ENCODE peak calls at places on chromosome 4, in four cellular contexts. H is CD8-positive, alpha-beta T cell; T is cardiac fibroblast; X is epithelial cell of esophagus. D is an unnamed sample.
A peak's percentile ranks its signal among the peaks of the same experiment; 100 is the strongest.

GRCh38 chr4:125369098-125369497 is 54.3 kb downstream of the FAT4 start:
- DNase-seq in H (no peak), T (no peak), X (peak; percentile 5), D (no peak)

GRCh38 chr4:26330946-26331345 is 10.1 kb downstream of the RBPJ start:
- DNase-seq in H (no peak), T (no peak), X (no peak), D (no peak)

GRCh38 chr4:26937567-26937966 is 76.9 kb downstream of the STIM2 start:
- DNase-seq in H (no peak), T (no peak), X (no peak), D (no peak)

GRCh38 chr4:161256716-161257115 is 907.1 kb downstream of the FSTL5 start:
- DNase-seq in H (no peak), T (no peak), X (peak; percentile 14), D (no peak)

GRCh38 chr4:37549003-37549402 is 137.2 kb downstream of the RELL1 start:
- DNase-seq in H (no peak), T (peak; percentile 95), X (peak; percentile 74), D (no peak)

GRCh38 chr4:1664141-1664540 is 20.0 kb downstream of the FAM53A start:
- DNase-seq in H (no peak), T (no peak), X (no peak), D (no peak)

GRCh38 chr4:122539861-122540465 is 80.9 kb downstream of the IL21 start:
- DNase-seq in H (no peak), T (no peak), X (peak; percentile 52), D (no peak)

GRCh38 chr4:82718067-82718935 is 80.3 kb downstream of the SCD5 start:
- DNase-seq in H (no peak), T (peak; percentile 41), X (no peak), D (peak; percentile 81)

GRCh38 chr4:153170407-153170806 is 33.8 kb upstream of the TRIM2 start:
- DNase-seq in H (no peak), T (no peak), X (no peak), D (no peak)

GRCh38 chr4:185265942-185266341 is 56.5 kb downstream of the SNX25 start:
- DNase-seq in H (no peak), T (peak; percentile 50), X (peak; percentile 17), D (no peak)

GRCh38 chr4:151659631-151660030 is 101.2 kb downstream of the GATB start:
- DNase-seq in H (no peak), T (no peak), X (no peak), D (no peak)

GRCh38 chr4:8035371-8035780 is 95.7 kb upstream of the AFAP1 start:
- DNase-seq in H (no peak), T (peak; percentile 41), X (peak; percentile 39), D (no peak)

GRCh38 chr4:54659213-54660144 is 1.7 kb downstream of the KIT start:
- DNase-seq in H (no peak), T (peak; percentile 36), X (peak; percentile 19), D (no peak)

GRCh38 chr4:11428161-11428700 is 463 bp downstream of the HS3ST1 start:
- DNase-seq in H (no peak), T (no peak), X (peak; percentile 61), D (no peak)

GRCh38 chr4:6184169-6184568 is 16.2 kb downstream of the JAKMIP1 start:
- DNase-seq in H (no peak), T (no peak), X (no peak), D (no peak)

GRCh38 chr4:120924931-120925330 is 2.4 kb upstream of the PRDM5 start:
- DNase-seq in H (no peak), T (no peak), X (no peak), D (no peak)

GRCh38 chr4:20954541-20954940 is 254.3 kb downstream of the PACRGL start:
- DNase-seq in H (no peak), T (no peak), X (peak; percentile 2), D (no peak)

GRCh38 chr4:122632396-122633143 is 11.7 kb upstream of the IL21 start:
- DNase-seq in H (no peak), T (no peak), X (no peak), D (no peak)

GRCh38 chr4:97938141-97938540 is 205.1 kb downstream of the STPG2 start:
- DNase-seq in H (no peak), T (no peak), X (no peak), D (no peak)

GRCh38 chr4:2226261-2226660 is 15.7 kb downstream of the HAUS3 start:
- DNase-seq in H (no peak), T (no peak), X (no peak), D (no peak)

GRCh38 chr4:15303052-15303641 is 124.7 kb upstream of the C1QTNF7 start:
- DNase-seq in H (no peak), T (peak; percentile 84), X (peak; percentile 83), D (no peak)

GRCh38 chr4:68348577-68348976 is 1.3 kb downstream of the YTHDC1 start:
- DNase-seq in H (no peak), T (no peak), X (no peak), D (no peak)

GRCh38 chr4:67911128-67911527 is 27.3 kb upstream of the TMPRSS11D start:
- DNase-seq in H (no peak), T (no peak), X (no peak), D (no peak)

GRCh38 chr4:107824367-107825071 is at the start of gene SGMS2:
- DNase-seq in H (no peak), T (peak; percentile 91), X (peak; percentile 99), D (peak; percentile 94)
- H3K4me3 ChIP-seq in H (no peak within 1 kb of the TSS), T (peak within 1 kb of the TSS; percentile 87), X (peak within 1 kb of the TSS; percentile 92), D (peak within 1 kb of the TSS; percentile 84)

GRCh38 chr4:87851955-87852354 is 19.2 kb downstream of the MEPE start:
- DNase-seq in H (no peak), T (no peak), X (no peak), D (no peak)

GRCh38 chr4:87849612-87850011 is 16.8 kb downstream of the MEPE start:
- DNase-seq in H (no peak), T (peak; percentile 40), X (no peak), D (no peak)

GRCh38 chr4:87844476-87844875 is 11.7 kb downstream of the MEPE start:
- DNase-seq in H (no peak), T (peak; percentile 76), X (peak; percentile 15), D (no peak)

GRCh38 chr4:87851332-87851731 is 18.6 kb downstream of the MEPE start:
- DNase-seq in H (no peak), T (no peak), X (no peak), D (no peak)

DNA sequence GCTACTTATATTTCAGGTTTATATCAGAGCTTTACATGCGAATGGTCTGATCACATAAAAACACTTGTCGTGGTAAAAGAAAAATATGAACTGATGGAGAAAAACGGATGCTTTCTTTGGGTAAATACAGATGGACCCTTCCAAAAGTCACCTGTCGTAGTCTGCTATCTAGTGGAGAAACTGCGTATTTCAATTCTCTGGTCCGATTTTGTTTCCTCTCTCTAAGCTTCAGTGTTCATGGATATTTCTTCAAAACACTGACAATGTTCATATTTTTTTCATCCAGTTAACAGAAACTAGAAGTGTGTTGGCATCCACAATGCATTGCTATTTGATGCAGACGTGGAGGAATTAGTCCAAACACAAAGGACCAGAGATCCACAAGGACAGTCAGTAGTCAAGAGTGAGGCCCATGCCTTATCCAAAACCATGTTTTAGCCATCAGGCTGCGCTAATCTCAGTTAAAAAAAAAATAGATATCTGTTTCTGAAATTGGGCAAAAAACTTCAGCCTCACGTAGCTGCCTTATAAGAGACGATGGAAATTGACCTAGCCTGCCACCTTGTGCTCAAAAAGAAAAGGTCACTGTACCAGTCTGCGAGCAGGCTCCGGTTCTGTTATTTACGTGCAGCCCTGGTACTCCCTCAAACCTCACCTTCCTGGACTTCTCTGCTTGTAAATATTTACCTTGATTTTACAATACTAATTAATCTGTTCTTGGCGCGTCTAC is 16.0 kb downstream of the MEPE start:
- DNase-seq in H (peak; percentile 22), T (peak; percentile 84), X (peak; percentile 72), D (peak; percentile 78)
- H3K4me3 ChIP-seq in H (peak overlapping the region; percentile 10), T (no peak overlapping the region), X (no peak overlapping the region), D (no peak overlapping the region)

GRCh38 chr4:4631150-4631549 is 89.3 kb upstream of the STX18 start:
- DNase-seq in H (no peak), T (no peak), X (no peak), D (no peak)
- H3K4me3 ChIP-seq in H (no peak overlapping the region), T (no peak overlapping the region), X (no peak overlapping the region), D (no peak overlapping the region)

GRCh38 chr4:169272265-169272886 is 1.6 kb upstream of the SH3RF1 start:
- DNase-seq in H (no peak), T (peak; percentile 86), X (peak; percentile 61), D (no peak)
- H3K4me3 ChIP-seq in H (no peak overlapping the region), T (no peak overlapping the region), X (no peak overlapping the region), D (no peak overlapping the region)

DNA sequence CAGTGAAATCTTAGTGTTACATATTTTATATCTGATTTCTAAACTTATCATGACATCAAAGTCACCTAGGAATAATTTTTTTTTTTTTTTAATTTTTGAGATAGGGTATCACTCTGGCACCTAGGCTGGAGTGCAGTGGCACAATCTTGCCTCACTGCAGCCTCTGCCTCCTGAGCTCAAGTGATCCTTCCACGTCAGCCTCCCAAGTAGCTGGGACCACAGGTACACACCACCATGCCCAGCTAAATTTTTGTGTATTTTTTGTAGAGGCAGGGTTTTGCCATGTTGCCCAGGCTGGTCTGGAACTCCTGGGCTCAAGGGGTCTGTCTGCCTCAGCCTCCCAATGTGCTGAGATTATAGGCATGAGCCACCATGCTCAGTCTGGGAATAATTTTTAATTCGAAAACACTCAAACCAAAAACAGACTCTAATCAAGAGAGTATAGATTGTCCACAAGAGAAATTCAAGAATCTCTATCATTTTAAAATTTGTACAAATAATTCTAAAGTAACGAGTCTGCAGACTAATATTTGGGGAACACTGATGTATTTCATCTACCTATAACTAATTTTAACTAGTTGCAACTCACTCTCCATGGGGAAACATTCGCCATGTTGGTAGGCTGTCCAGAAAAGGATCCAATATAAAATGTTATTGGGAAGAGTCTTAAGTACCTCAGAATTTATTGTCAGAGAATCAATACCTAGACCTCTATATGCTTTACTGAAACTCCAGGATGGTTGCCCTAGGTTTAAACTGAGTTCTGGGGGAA is 3.4 kb downstream of the SLC7A11 start:
- DNase-seq in H (no peak), T (no peak), X (no peak), D (no peak)
- H3K4me3 ChIP-seq in H (no peak overlapping the region), T (no peak overlapping the region), X (peak overlapping the region; percentile 6), D (no peak overlapping the region)

GRCh38 chr4:71487324-71487677 is 148.5 kb downstream of the SLC4A4 start:
- DNase-seq in H (no peak), T (no peak), X (no peak), D (no peak)

GRCh38 chr4:71486550-71487323 is 147.9 kb downstream of the SLC4A4 start:
- DNase-seq in H (no peak), T (no peak), X (no peak), D (no peak)
- H3K4me3 ChIP-seq in H (no peak overlapping the region), T (no peak overlapping the region), X (no peak overlapping the region), D (peak overlapping the region; percentile 5)

GRCh38 chr4:147734496-147734895 is 2.6 kb downstream of the ARHGAP10 start:
- DNase-seq in H (no peak), T (no peak), X (no peak), D (no peak)
- H3K4me3 ChIP-seq in H (no peak overlapping the region), T (no peak overlapping the region), X (no peak overlapping the region), D (peak overlapping the region; percentile 87)